ENCODE peak calls at places on chromosome 9, in eight cellular contexts. D is GM04503; C is T-helper 9 cell; L is activated CD4-positive, CD25-positive, alpha-beta regulatory T cell treated with anti-CD3 and anti-CD28 coated beads, Interleukin-2, amount 50 U/mL, for 16 hours; W is cerebellum; S is caudate nucleus; U is G401; B is naive thymus-derived CD4-positive, alpha-beta T cell. A is an unnamed sample.

GRCh38 chr9:134484479-134484878 is 157.1 kb upstream of the COL5A1 start:
- DNase-seq in L (no peak), U (peak; percentile 18), W (peak; percentile 32), S (no peak), D (no peak), C (no peak), B (no peak), A (no peak)

GRCh38 chr9:92964607-92964975 is 17.3 kb downstream of the FGD3 start:
- DNase-seq in L (no peak), C (no peak), W (no peak), U (no peak), B (no peak), D (no peak), S (no peak), A (no peak)

GRCh38 chr9:35518212-35518917 is 28.5 kb downstream of the RUSC2 start:
- DNase-seq in L (no peak), W (no peak), U (peak; percentile 56), C (no peak), S (no peak), D (peak; percentile 94), B (no peak), A (no peak)

GRCh38 chr9:136537411-136537810 is 8.4 kb downstream of the NOTCH1 start:
- DNase-seq in B (no peak), S (no peak), U (no peak), C (no peak), L (no peak), D (no peak), W (no peak), A (no peak)

GRCh38 chr9:38482918-38483592 is 58.8 kb upstream of the IGFBPL1 start:
- DNase-seq in C (no peak), U (no peak), W (no peak), L (no peak), D (no peak), B (no peak), S (no peak), A (no peak)

GRCh38 chr9:105385372-105385985 is 62.4 kb upstream of the FSD1L start:
- DNase-seq in U (peak; percentile 85), B (peak; percentile 10), W (peak; percentile 50), L (no peak), S (no peak), C (no peak), D (no peak), A (no peak)

GRCh38 chr9:34496149-34496712 is 26.6 kb downstream of the ENHO start:
- DNase-seq in U (no peak), B (no peak), W (no peak), D (no peak), S (no peak), L (no peak), C (no peak), A (no peak)

GRCh38 chr9:23571414-23572104 is 254.5 kb downstream of the ELAVL2 start:
- DNase-seq in S (no peak), W (no peak), U (no peak), B (no peak), D (no peak), L (no peak), C (no peak), A (no peak)

GRCh38 chr9:33170464-33171156 is 3.5 kb upstream of the B4GALT1 start:
- DNase-seq in C (peak; percentile 12), D (no peak), U (peak; percentile 33), L (no peak), B (no peak), S (no peak), W (no peak), A (peak; percentile 40)

GRCh38 chr9:74645007-74645639 is 148.0 kb downstream of the RORB start:
- DNase-seq in U (peak; percentile 10), C (no peak), S (no peak), W (no peak), D (no peak), B (no peak), L (no peak), A (no peak)

GRCh38 chr9:29659014-29659413 is 2085.7 kb upstream of the C9orf72 start:
- DNase-seq in W (no peak), L (no peak), S (no peak), U (no peak), C (no peak), B (no peak), D (no peak), A (no peak)

GRCh38 chr9:110990481-110990880 is 47.8 kb downstream of the LPAR1 start:
- DNase-seq in B (no peak), W (no peak), U (no peak), D (no peak), C (no peak), L (no peak), S (no peak), A (no peak)

GRCh38 chr9:135693265-135693664 is 6.0 kb downstream of the SOHLH1 start:
- DNase-seq in B (no peak), D (no peak), C (no peak), U (no peak), S (no peak), W (no peak), L (no peak), A (no peak)

GRCh38 chr9:18245911-18246310 is 228.0 kb upstream of the ADAMTSL1 start:
- DNase-seq in D (no peak), U (no peak), L (no peak), C (no peak), B (no peak), S (no peak), W (no peak), A (no peak)

GRCh38 chr9:89387970-89388867 is 69.9 kb downstream of the SECISBP2 start:
- DNase-seq in U (no peak), C (no peak), L (no peak), W (no peak), D (peak; percentile 82), B (no peak), S (no peak), A (no peak)

GRCh38 chr9:116247791-116248343 is 94.3 kb downstream of the PAPPA start:
- DNase-seq in W (no peak), U (no peak), L (no peak), D (no peak), C (no peak), B (no peak), S (no peak), A (no peak)

GRCh38 chr9:128124873-128125574 is 2.5 kb downstream of the PTGES2 start:
- DNase-seq in L (no peak), S (no peak), D (no peak), W (no peak), C (peak; percentile 42), U (peak; percentile 75), B (no peak), A (no peak)

GRCh38 chr9:21906878-21907277 is 87.3 kb downstream of the CDKN2A start:
- DNase-seq in U (no peak), L (no peak), B (no peak), W (no peak), C (no peak), D (no peak), S (no peak), A (no peak)